ENCODE peak calls at places on chromosomes 6 and 20, in four cellular contexts. One of them, this sample, is unnamed.

GRCh38 chr20:53097371-53097770 is 125.2 kb downstream of the TSHZ2 start:
- DNase-seq in suprapubic skin: no peak
- DNase-seq in WERI-Rb-1: no peak
- DNase-seq in AG10803: no peak
- DNase-seq in this sample: no peak

GRCh38 chr20:55394592-55394991 is 610.7 kb downstream of the CBLN4 start:
- DNase-seq in WERI-Rb-1: no peak
- DNase-seq in AG10803: no peak
- DNase-seq in suprapubic skin: no peak
- DNase-seq in this sample: no peak

GRCh38 chr20:57197352-57198198 is 68.9 kb downstream of the BMP7 start:
- DNase-seq in WERI-Rb-1: no peak
- DNase-seq in AG10803: no peak
- DNase-seq in suprapubic skin: no peak
- DNase-seq in this sample: no peak

GRCh38 chr6:35014786-35015185 is 125.7 kb downstream of the ANKS1A start:
- DNase-seq in suprapubic skin: no peak
- DNase-seq in WERI-Rb-1: no peak
- DNase-seq in AG10803: peak
- DNase-seq in this sample: no peak

GRCh38 chr6:87481936-87482335 is 9.2 kb downstream of the SLC35A1 start:
- DNase-seq in WERI-Rb-1: no peak
- DNase-seq in AG10803: no peak
- DNase-seq in suprapubic skin: no peak
- DNase-seq in this sample: no peak

GRCh38 chr20:60586417-60587105 is 628.3 kb downstream of the CDH26 start:
- DNase-seq in AG10803: no peak
- DNase-seq in WERI-Rb-1: peak
- DNase-seq in suprapubic skin: no peak
- DNase-seq in this sample: no peak

GRCh38 chr6:87925373-87926060 is 122.1 kb upstream of the SPACA1 start:
- DNase-seq in AG10803: no peak
- DNase-seq in WERI-Rb-1: peak
- DNase-seq in suprapubic skin: no peak
- DNase-seq in this sample: no peak

GRCh38 chr20:46826343-46826984 is 68.2 kb upstream of the EYA2 start:
- DNase-seq in WERI-Rb-1: no peak
- DNase-seq in AG10803: peak
- DNase-seq in suprapubic skin: no peak
- DNase-seq in this sample: peak

GRCh38 chr6:162379762-162380409 is 347.7 kb downstream of the PRKN start:
- DNase-seq in WERI-Rb-1: no peak
- DNase-seq in AG10803: no peak
- DNase-seq in suprapubic skin: no peak
- DNase-seq in this sample: no peak

GRCh38 chr6:137728386-137729349 is 138.4 kb upstream of the TNFAIP3 start:
- DNase-seq in suprapubic skin: no peak
- DNase-seq in WERI-Rb-1: no peak
- DNase-seq in AG10803: peak
- DNase-seq in this sample: no peak

GRCh38 chr20:22462975-22463914 is 121.1 kb downstream of the FOXA2 start:
- DNase-seq in AG10803: no peak
- DNase-seq in WERI-Rb-1: no peak
- DNase-seq in suprapubic skin: no peak
- DNase-seq in this sample: no peak

GRCh38 chr20:3777381-3777725 is 3.9 kb downstream of the SPEF1 start:
- DNase-seq in WERI-Rb-1: no peak
- DNase-seq in suprapubic skin: no peak
- DNase-seq in AG10803: no peak
- DNase-seq in this sample: no peak

GRCh38 chr6:139625998-139626975 is 251.8 kb upstream of the CITED2 start:
- DNase-seq in WERI-Rb-1: no peak
- DNase-seq in suprapubic skin: no peak
- DNase-seq in AG10803: peak
- DNase-seq in this sample: no peak

GRCh38 chr6:26223677-26224546 is 136.7 kb downstream of the HFE start:
- DNase-seq in suprapubic skin: no peak
- DNase-seq in WERI-Rb-1: no peak
- DNase-seq in AG10803: peak
- DNase-seq in this sample: no peak

GRCh38 chr20:25054995-25055629 is 2.8 kb downstream of the ACSS1 start:
- DNase-seq in suprapubic skin: no peak
- DNase-seq in AG10803: peak
- DNase-seq in WERI-Rb-1: no peak
- DNase-seq in this sample: no peak

GRCh38 chr20:52420805-52421204 is 229.2 kb upstream of the ZFP64 start:
- DNase-seq in WERI-Rb-1: no peak
- DNase-seq in suprapubic skin: no peak
- DNase-seq in AG10803: peak
- DNase-seq in this sample: no peak

GRCh38 chr6:3283641-3284435 is 25.1 kb downstream of the PSMG4 start:
- DNase-seq in suprapubic skin: peak
- DNase-seq in AG10803: no peak
- DNase-seq in WERI-Rb-1: no peak
- DNase-seq in this sample: no peak

GRCh38 chr6:109766167-109766566 is 75.1 kb downstream of the FIG4 start:
- DNase-seq in WERI-Rb-1: no peak
- DNase-seq in AG10803: no peak
- DNase-seq in suprapubic skin: no peak
- DNase-seq in this sample: no peak

GRCh38 chr6:74249658-74250057 is 553.7 kb downstream of the CD109 start:
- DNase-seq in WERI-Rb-1: no peak
- DNase-seq in AG10803: peak
- DNase-seq in suprapubic skin: no peak
- DNase-seq in this sample: no peak

GRCh38 chr6:1950631-1951030 is 294.8 kb downstream of the GMDS start:
- DNase-seq in suprapubic skin: no peak
- DNase-seq in WERI-Rb-1: no peak
- DNase-seq in AG10803: no peak
- DNase-seq in this sample: no peak

GRCh38 chr6:11315743-11316437 is 83.4 kb upstream of the NEDD9 start:
- DNase-seq in WERI-Rb-1: no peak
- DNase-seq in suprapubic skin: no peak
- DNase-seq in AG10803: peak
- DNase-seq in this sample: no peak

GRCh38 chr20:4999788-5000187 is 1.5 kb downstream of the SLC23A2 start:
- DNase-seq in suprapubic skin: no peak
- DNase-seq in AG10803: no peak
- DNase-seq in WERI-Rb-1: no peak
- DNase-seq in this sample: no peak

GRCh38 chr20:5000263-5001173 is 792 bp downstream of the SLC23A2 start:
- DNase-seq in AG10803: peak
- DNase-seq in WERI-Rb-1: peak
- DNase-seq in suprapubic skin: peak
- DNase-seq in this sample: no peak

GRCh38 chr20:5001174-5002076 is at the start of gene SLC23A2:
- DNase-seq in suprapubic skin: no peak
- DNase-seq in WERI-Rb-1: peak
- DNase-seq in AG10803: no peak
- DNase-seq in this sample: no peak

GRCh38 chr20:4997207-4997606 is 4.1 kb downstream of the SLC23A2 start:
- DNase-seq in AG10803: no peak
- DNase-seq in suprapubic skin: no peak
- DNase-seq in WERI-Rb-1: no peak
- DNase-seq in this sample: no peak

DNA sequence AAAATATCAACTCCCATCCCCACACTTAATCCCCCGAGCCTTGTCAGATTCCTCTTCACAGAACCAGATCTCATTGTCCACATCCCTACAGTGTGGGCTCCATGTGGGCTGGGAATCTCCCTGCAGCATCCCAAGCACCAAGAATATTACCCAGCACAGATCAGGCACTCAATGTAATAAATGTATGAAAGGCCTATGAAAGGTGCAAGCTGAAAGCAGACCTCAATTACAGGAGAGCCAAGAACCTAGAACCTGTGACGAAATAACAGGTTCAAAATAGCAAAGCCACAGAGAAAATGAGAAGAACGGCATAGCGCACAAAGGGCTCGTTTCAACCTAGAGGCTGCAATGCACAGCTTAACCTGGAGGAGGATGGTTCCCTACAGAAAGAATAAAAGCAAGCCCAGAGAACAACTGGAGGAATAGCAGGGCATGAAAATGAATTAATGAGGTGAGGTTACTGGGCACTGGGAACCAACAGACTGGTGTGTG is 3.1 kb downstream of the SLC23A2 start:
- DNase-seq in WERI-Rb-1: no peak
- DNase-seq in AG10803: no peak
- DNase-seq in suprapubic skin: no peak
- DNase-seq in this sample: no peak
- TF ChIP-seq CTCF in WERI-Rb-1: peak
- TF ChIP-seq CTCF in AG10803: no peak
- TF ChIP-seq CTCF in suprapubic skin: no peak
- TF ChIP-seq CTCF in this sample: peak

DNA sequence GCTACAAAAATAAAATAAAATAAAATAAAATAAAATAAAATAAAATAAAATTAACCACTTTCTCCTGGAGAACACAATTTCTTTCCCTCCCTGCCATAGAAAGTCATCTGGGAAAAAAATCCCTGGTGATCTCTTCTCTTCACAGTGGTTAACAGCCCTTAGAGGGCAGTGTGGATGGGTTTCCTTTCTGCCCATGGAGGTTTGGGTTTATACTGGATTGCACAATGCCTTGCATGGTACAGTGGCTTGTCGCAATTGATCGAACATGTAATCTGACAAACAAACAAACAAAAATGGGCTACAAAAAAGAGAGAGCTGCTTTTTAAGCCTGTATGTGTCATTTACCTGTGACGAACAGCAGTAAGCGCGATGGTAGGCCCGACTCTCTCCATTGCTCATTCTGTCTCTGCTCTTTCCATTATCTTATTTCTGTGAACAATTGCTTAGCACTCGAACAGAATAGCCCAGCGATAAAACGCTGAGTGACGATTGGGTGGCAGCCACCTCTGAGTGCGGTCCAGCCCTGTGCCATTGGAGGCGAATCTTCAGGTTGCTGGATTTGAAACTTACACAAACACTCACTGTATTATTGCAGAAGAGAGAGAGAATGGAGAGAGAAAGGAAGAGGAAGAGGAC is 166.1 kb downstream of the CD83 start:
- DNase-seq in AG10803: no peak
- DNase-seq in WERI-Rb-1: peak
- DNase-seq in suprapubic skin: no peak
- DNase-seq in this sample: no peak
- TF ChIP-seq CTCF in AG10803: no peak
- TF ChIP-seq CTCF in WERI-Rb-1: peak
- TF ChIP-seq CTCF in suprapubic skin: no peak
- TF ChIP-seq CTCF in this sample: peak

DNA sequence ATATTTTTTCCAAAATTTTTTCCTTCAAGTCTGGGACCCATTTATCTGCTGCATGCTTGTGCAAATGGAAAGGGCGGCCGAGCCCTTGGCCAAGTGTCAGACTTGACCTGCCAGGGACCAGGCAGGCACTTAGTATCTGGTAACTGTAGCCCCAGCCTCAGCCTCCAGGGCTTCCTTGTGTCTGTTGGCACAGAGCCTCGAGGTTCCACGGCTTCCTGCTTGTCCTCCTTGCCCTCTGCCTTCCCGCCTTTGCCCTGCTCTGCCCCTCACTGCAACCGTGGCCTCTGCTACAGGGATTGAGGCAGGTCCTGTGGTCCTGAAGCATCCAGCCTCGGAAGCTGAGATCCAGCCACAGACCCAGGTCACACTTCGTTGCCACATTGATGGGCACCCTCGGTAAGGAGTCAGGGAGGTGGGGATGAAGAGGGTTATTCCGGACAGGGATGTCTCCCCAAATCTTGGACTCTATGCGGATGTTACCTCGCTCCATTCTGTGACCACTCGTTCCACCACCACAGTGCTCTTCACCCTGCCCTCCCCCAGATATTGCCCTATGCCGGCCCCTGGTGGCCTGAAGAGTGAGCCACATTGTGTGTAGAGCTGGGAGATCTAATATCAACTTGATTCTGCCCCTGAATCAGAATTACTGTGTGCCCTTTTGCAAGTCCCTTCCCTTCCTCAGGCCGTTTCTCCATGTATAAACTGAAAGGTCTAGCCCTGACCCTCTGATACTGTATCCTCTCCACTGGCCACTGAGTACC is 41.5 kb upstream of the SRF start:
- DNase-seq in WERI-Rb-1: peak
- DNase-seq in AG10803: peak
- DNase-seq in suprapubic skin: no peak
- DNase-seq in this sample: no peak
- TF ChIP-seq CTCF in WERI-Rb-1: peak
- TF ChIP-seq CTCF in AG10803: peak
- TF ChIP-seq CTCF in suprapubic skin: peak
- TF ChIP-seq CTCF in this sample: peak

GRCh38 chr6:157756708-157757429 is 66.2 kb upstream of the SNX9 start:
- DNase-seq in AG10803: peak
- DNase-seq in WERI-Rb-1: peak
- DNase-seq in suprapubic skin: peak
- DNase-seq in this sample: peak
- TF ChIP-seq CTCF in AG10803: peak
- TF ChIP-seq CTCF in WERI-Rb-1: peak
- TF ChIP-seq CTCF in suprapubic skin: peak
- TF ChIP-seq CTCF in this sample: peak

DNA sequence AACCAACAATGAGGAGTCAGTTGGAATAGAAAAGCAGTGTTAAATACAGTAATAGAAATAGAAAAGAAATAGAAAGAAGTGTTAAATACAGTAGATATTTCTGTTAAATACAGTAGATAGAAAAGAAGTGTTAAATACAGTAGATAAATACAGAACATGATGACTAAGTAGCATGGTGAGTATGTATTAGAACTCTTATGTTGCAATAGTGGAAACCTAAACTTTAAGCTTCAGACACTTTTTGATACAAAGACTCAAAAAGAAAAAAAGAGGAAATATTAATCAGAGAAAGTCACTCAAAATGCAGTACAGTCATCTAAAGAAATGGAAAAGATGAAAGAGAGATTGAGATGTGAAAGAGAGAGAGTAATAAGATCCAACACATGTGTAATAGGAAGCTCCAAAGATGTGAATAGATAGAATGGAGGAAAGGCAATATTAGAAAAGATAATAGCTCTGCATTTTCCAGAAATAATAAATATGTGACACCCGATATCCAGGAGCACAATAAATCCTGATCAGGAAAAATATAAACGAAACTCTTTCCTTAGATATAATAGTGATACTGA is 131.5 kb upstream of the KCNK16 start:
- DNase-seq in AG10803: no peak
- DNase-seq in suprapubic skin: no peak
- DNase-seq in WERI-Rb-1: no peak
- DNase-seq in this sample: no peak
- TF ChIP-seq CTCF in AG10803: no peak
- TF ChIP-seq CTCF in suprapubic skin: no peak
- TF ChIP-seq CTCF in WERI-Rb-1: no peak
- TF ChIP-seq CTCF in this sample: no peak

GRCh38 chr6:39724787-39725631 is at the start of gene KIF6:
- DNase-seq in AG10803: peak
- DNase-seq in suprapubic skin: peak
- DNase-seq in WERI-Rb-1: peak
- DNase-seq in this sample: peak
- TF ChIP-seq CTCF in AG10803: no peak
- TF ChIP-seq CTCF in suprapubic skin: no peak
- TF ChIP-seq CTCF in WERI-Rb-1: no peak
- TF ChIP-seq CTCF in this sample: no peak